ENCODE peak calls at places on chromosomes 16 and 17, in five cellular contexts. One of them, this sample, is unnamed.

GRCh38 chr17:36088559-36089376 is 1.2 kb downstream of the CCL3 start:
- DNase-seq in A673: no peak
- DNase-seq in naive thymus-derived CD8-positive, alpha-beta T cell: no peak
- DNase-seq in activated CD4-positive, CD25-positive, alpha-beta regulatory T cell: no peak
- DNase-seq in NCI-H460: no peak
- DNase-seq in this sample: no peak

GRCh38 chr16:22220714-22221113 is 14.6 kb downstream of the EEF2K start:
- DNase-seq in naive thymus-derived CD8-positive, alpha-beta T cell: no peak
- DNase-seq in activated CD4-positive, CD25-positive, alpha-beta regulatory T cell: no peak
- DNase-seq in A673: no peak
- DNase-seq in NCI-H460: no peak
- DNase-seq in this sample: peak

GRCh38 chr16:66041907-66042306 is 324.6 kb upstream of the CDH5 start:
- DNase-seq in NCI-H460: no peak
- DNase-seq in activated CD4-positive, CD25-positive, alpha-beta regulatory T cell: no peak
- DNase-seq in A673: no peak
- DNase-seq in naive thymus-derived CD8-positive, alpha-beta T cell: no peak
- DNase-seq in this sample: no peak

GRCh38 chr16:69917739-69918138 is 33.4 kb upstream of the CLEC18A start:
- DNase-seq in activated CD4-positive, CD25-positive, alpha-beta regulatory T cell: no peak
- DNase-seq in naive thymus-derived CD8-positive, alpha-beta T cell: no peak
- DNase-seq in NCI-H460: peak
- DNase-seq in A673: peak
- DNase-seq in this sample: peak

GRCh38 chr16:46775214-46775613 is 27.1 kb upstream of the MYLK3 start:
- DNase-seq in A673: no peak
- DNase-seq in NCI-H460: no peak
- DNase-seq in naive thymus-derived CD8-positive, alpha-beta T cell: no peak
- DNase-seq in activated CD4-positive, CD25-positive, alpha-beta regulatory T cell: no peak
- DNase-seq in this sample: no peak

GRCh38 chr16:86734559-86735480 is 156.5 kb downstream of the FOXL1 start:
- DNase-seq in A673: no peak
- DNase-seq in activated CD4-positive, CD25-positive, alpha-beta regulatory T cell: no peak
- DNase-seq in naive thymus-derived CD8-positive, alpha-beta T cell: no peak
- DNase-seq in NCI-H460: no peak
- DNase-seq in this sample: no peak

GRCh38 chr17:40115101-40115436 is 6.7 kb upstream of the MSL1 start:
- DNase-seq in naive thymus-derived CD8-positive, alpha-beta T cell: no peak
- DNase-seq in NCI-H460: no peak
- DNase-seq in A673: no peak
- DNase-seq in activated CD4-positive, CD25-positive, alpha-beta regulatory T cell: no peak
- DNase-seq in this sample: no peak

GRCh38 chr17:19391432-19391831 is 4.4 kb upstream of the MFAP4 start:
- DNase-seq in naive thymus-derived CD8-positive, alpha-beta T cell: no peak
- DNase-seq in NCI-H460: no peak
- DNase-seq in activated CD4-positive, CD25-positive, alpha-beta regulatory T cell: no peak
- DNase-seq in A673: no peak
- DNase-seq in this sample: no peak

GRCh38 chr17:56908061-56908542 is 5.7 kb downstream of the TRIM25 start:
- DNase-seq in A673: no peak
- DNase-seq in naive thymus-derived CD8-positive, alpha-beta T cell: no peak
- DNase-seq in activated CD4-positive, CD25-positive, alpha-beta regulatory T cell: no peak
- DNase-seq in NCI-H460: no peak
- DNase-seq in this sample: no peak

GRCh38 chr16:56388209-56388608 is 37.1 kb downstream of the AMFR start:
- DNase-seq in A673: no peak
- DNase-seq in activated CD4-positive, CD25-positive, alpha-beta regulatory T cell: no peak
- DNase-seq in NCI-H460: no peak
- DNase-seq in naive thymus-derived CD8-positive, alpha-beta T cell: no peak
- DNase-seq in this sample: no peak

GRCh38 chr17:50346313-50347086 is 574 bp downstream of the XYLT2 start:
- DNase-seq in NCI-H460: peak
- DNase-seq in naive thymus-derived CD8-positive, alpha-beta T cell: no peak
- DNase-seq in A673: no peak
- DNase-seq in activated CD4-positive, CD25-positive, alpha-beta regulatory T cell: peak
- DNase-seq in this sample: peak

GRCh38 chr17:40485851-40486512 is 15.4 kb downstream of the TNS4 start:
- DNase-seq in A673: peak
- DNase-seq in NCI-H460: peak
- DNase-seq in activated CD4-positive, CD25-positive, alpha-beta regulatory T cell: no peak
- DNase-seq in naive thymus-derived CD8-positive, alpha-beta T cell: no peak
- DNase-seq in this sample: peak

GRCh38 chr16:46573008-46573833 is 48.0 kb downstream of the SHCBP1 start:
- DNase-seq in activated CD4-positive, CD25-positive, alpha-beta regulatory T cell: no peak
- DNase-seq in A673: no peak
- DNase-seq in NCI-H460: peak
- DNase-seq in naive thymus-derived CD8-positive, alpha-beta T cell: no peak
- DNase-seq in this sample: peak

GRCh38 chr16:70402916-70403659 is 35.8 kb downstream of the ST3GAL2 start:
- DNase-seq in activated CD4-positive, CD25-positive, alpha-beta regulatory T cell: no peak
- DNase-seq in naive thymus-derived CD8-positive, alpha-beta T cell: no peak
- DNase-seq in A673: no peak
- DNase-seq in NCI-H460: no peak
- DNase-seq in this sample: no peak

GRCh38 chr16:67145746-67146145 is 5.1 kb downstream of the B3GNT9 start:
- DNase-seq in NCI-H460: no peak
- DNase-seq in naive thymus-derived CD8-positive, alpha-beta T cell: no peak
- DNase-seq in A673: no peak
- DNase-seq in activated CD4-positive, CD25-positive, alpha-beta regulatory T cell: no peak
- DNase-seq in this sample: no peak

GRCh38 chr17:4545217-4545951 is 9.8 kb downstream of the MYBBP1A start:
- DNase-seq in activated CD4-positive, CD25-positive, alpha-beta regulatory T cell: no peak
- DNase-seq in NCI-H460: no peak
- DNase-seq in naive thymus-derived CD8-positive, alpha-beta T cell: no peak
- DNase-seq in A673: no peak
- DNase-seq in this sample: no peak

GRCh38 chr16:51355195-51355594 is 204.1 kb upstream of the SALL1 start:
- DNase-seq in NCI-H460: no peak
- DNase-seq in naive thymus-derived CD8-positive, alpha-beta T cell: no peak
- DNase-seq in activated CD4-positive, CD25-positive, alpha-beta regulatory T cell: no peak
- DNase-seq in A673: no peak
- DNase-seq in this sample: no peak

GRCh38 chr17:61635913-61636432 is 45.0 kb upstream of the NACA2 start:
- DNase-seq in naive thymus-derived CD8-positive, alpha-beta T cell: peak
- DNase-seq in activated CD4-positive, CD25-positive, alpha-beta regulatory T cell: peak
- DNase-seq in NCI-H460: peak
- DNase-seq in A673: peak
- DNase-seq in this sample: peak

GRCh38 chr17:750431-751037 is 1.5 kb downstream of the GEMIN4 start:
- DNase-seq in naive thymus-derived CD8-positive, alpha-beta T cell: no peak
- DNase-seq in NCI-H460: no peak
- DNase-seq in A673: peak
- DNase-seq in activated CD4-positive, CD25-positive, alpha-beta regulatory T cell: no peak
- DNase-seq in this sample: no peak

GRCh38 chr16:90077757-90078593 is 844 bp upstream of the PRDM7 start:
- DNase-seq in A673: peak
- DNase-seq in naive thymus-derived CD8-positive, alpha-beta T cell: no peak
- DNase-seq in activated CD4-positive, CD25-positive, alpha-beta regulatory T cell: no peak
- DNase-seq in NCI-H460: no peak
- DNase-seq in this sample: no peak

GRCh38 chr17:68398731-68399637 is 58.3 kb downstream of the WIPI1 start:
- DNase-seq in NCI-H460: peak
- DNase-seq in activated CD4-positive, CD25-positive, alpha-beta regulatory T cell: no peak
- DNase-seq in naive thymus-derived CD8-positive, alpha-beta T cell: no peak
- DNase-seq in A673: peak
- DNase-seq in this sample: peak

GRCh38 chr17:51427259-51428255 is 167.2 kb downstream of the UTP18 start:
- DNase-seq in naive thymus-derived CD8-positive, alpha-beta T cell: peak
- DNase-seq in A673: peak
- DNase-seq in activated CD4-positive, CD25-positive, alpha-beta regulatory T cell: peak
- DNase-seq in NCI-H460: no peak
- DNase-seq in this sample: peak

GRCh38 chr17:45299311-45299710 is 17.5 kb downstream of the MAP3K14 start:
- DNase-seq in activated CD4-positive, CD25-positive, alpha-beta regulatory T cell: no peak
- DNase-seq in NCI-H460: no peak
- DNase-seq in naive thymus-derived CD8-positive, alpha-beta T cell: no peak
- DNase-seq in A673: no peak
- DNase-seq in this sample: no peak

This sample was measured in SJCRH30.